ENCODE peak calls at places on chromosomes 1 and 21, in seven cellular contexts. U, H, G, W, B, E and F are unnamed samples.

GRCh38 chr21:42674351-42674940 is 21.0 kb downstream of the PDE9A start:
- DNase-seq in U (no peak), H (no peak), G (no peak), W (peak), B (peak), E (no peak), F (no peak)

GRCh38 chr1:150212070-150212469 is 23.8 kb downstream of the ANP32E start:
- DNase-seq in U (no peak), H (no peak), G (no peak), W (no peak), B (no peak), E (no peak), F (no peak)

GRCh38 chr1:83064589-83065242 is 934.2 kb downstream of the TTLL7 start:
- DNase-seq in U (no peak), H (no peak), G (no peak), W (no peak), B (peak), E (no peak), F (no peak)

GRCh38 chr1:225454733-225455132 is 26.9 kb upstream of the LBR start:
- DNase-seq in U (peak), H (peak), G (peak), W (peak), B (peak), E (peak), F (peak)

GRCh38 chr1:242568666-242569065 is 44.2 kb upstream of the PLD5 start:
- DNase-seq in U (no peak), H (no peak), G (no peak), W (no peak), B (no peak), E (no peak), F (no peak)

GRCh38 chr1:227793948-227794812 is 21.3 kb upstream of the PRSS38 start:
- DNase-seq in U (no peak), H (no peak), G (no peak), W (no peak), B (peak), E (no peak), F (no peak)

GRCh38 chr1:83764209-83764608 is 234.7 kb downstream of the TTLL7 start:
- DNase-seq in U (no peak), H (no peak), G (no peak), W (no peak), B (no peak), E (no peak), F (no peak)

GRCh38 chr21:38443110-38443509 is 55.2 kb downstream of the ERG start:
- DNase-seq in U (no peak), H (no peak), G (no peak), W (no peak), B (no peak), E (no peak), F (no peak)

GRCh38 chr1:199954701-199955100 is 72.8 kb upstream of the NR5A2 start:
- DNase-seq in U (no peak), H (peak), G (no peak), W (peak), B (no peak), E (no peak), F (no peak)

GRCh38 chr1:52348704-52349301 is 17.2 kb downstream of the CC2D1B start:
- DNase-seq in U (no peak), H (no peak), G (no peak), W (no peak), B (peak), E (no peak), F (peak)

GRCh38 chr1:110324667-110325066 is 14.5 kb upstream of the RBM15 start:
- DNase-seq in U (no peak), H (no peak), G (no peak), W (no peak), B (no peak), E (no peak), F (no peak)

GRCh38 chr1:56574794-56575193 is 4.6 kb downstream of the PLPP3 start:
- DNase-seq in U (no peak), H (no peak), G (no peak), W (no peak), B (no peak), E (no peak), F (no peak)

GRCh38 chr1:201511925-201512539 is 5.1 kb upstream of the CSRP1 start:
- DNase-seq in U (peak), H (no peak), G (no peak), W (peak), B (peak), E (no peak), F (peak)

GRCh38 chr21:41680444-41681335 is 86.2 kb downstream of the RIPK4 start:
- DNase-seq in U (no peak), H (no peak), G (no peak), W (no peak), B (no peak), E (peak), F (peak)

GRCh38 chr1:177571485-177572076 is 398.3 kb downstream of the SEC16B start:
- DNase-seq in U (no peak), H (no peak), G (no peak), W (no peak), B (no peak), E (no peak), F (no peak)

GRCh38 chr21:42768324-42769121 is 110.8 kb downstream of the WDR4 start:
- DNase-seq in U (no peak), H (no peak), G (no peak), W (no peak), B (no peak), E (no peak), F (no peak)

GRCh38 chr1:223556414-223557124 is 108.9 kb downstream of the CAPN8 start:
- DNase-seq in U (peak), H (peak), G (no peak), W (peak), B (no peak), E (peak), F (peak)

GRCh38 chr1:212760126-212760823 is 31.3 kb downstream of the NSL1 start:
- DNase-seq in U (no peak), H (no peak), G (no peak), W (peak), B (peak), E (no peak), F (no peak)

GRCh38 chr1:224182866-224183590 is at the start of gene DEGS1:
- DNase-seq in U (peak), H (peak), G (peak), W (peak), B (peak), E (no peak), F (peak)

DNA sequence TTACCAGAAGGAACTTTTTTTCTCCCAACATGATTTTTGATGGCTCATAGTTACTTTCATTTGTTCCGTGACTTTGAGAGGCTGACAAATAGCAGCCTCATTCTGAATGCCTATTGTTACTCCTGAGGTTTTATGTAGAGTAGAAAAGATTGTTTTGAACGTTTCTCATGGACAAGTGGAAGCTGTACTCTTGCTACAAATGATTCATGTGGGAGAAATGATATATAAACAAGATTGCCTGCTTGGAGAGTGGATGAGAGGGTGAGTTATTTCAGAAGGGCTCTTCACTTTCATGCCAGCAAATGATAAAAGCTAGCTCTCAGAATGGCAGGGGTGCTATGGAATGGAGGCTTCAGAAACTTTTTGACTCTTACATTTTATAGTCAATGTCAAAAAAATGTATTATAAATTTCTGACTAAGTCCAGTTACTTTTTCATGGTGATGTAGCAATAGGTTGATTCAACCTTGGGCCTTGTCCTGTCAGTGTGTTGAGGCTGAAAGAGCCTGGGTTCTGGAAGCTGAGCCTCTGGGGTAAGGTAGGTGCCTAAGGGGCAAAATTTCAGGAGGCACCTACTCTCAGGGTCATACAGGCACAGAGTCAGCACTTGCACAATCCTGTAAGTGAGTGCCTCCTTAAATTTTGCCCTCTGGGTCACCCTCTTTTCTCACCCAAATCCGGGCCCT is 19.4 kb downstream of the JUN start:
- DNase-seq in U (no peak), H (no peak), G (no peak), W (no peak), B (peak), E (no peak), F (no peak)
- H3K27ac ChIP-seq in U (no peak), H (no peak), G (no peak), W (peak), B (peak), E (no peak), F (no peak)

GRCh38 chr1:220089650-220090556 is at the start of gene BPNT1:
- DNase-seq in U (peak), H (peak), G (peak), W (peak), B (peak), E (peak), F (peak)
- H3K27ac ChIP-seq in U (peak), H (no peak), G (peak), W (peak), B (peak), E (peak), F (peak)

GRCh38 chr1:35575401-35575958 is 2.4 kb downstream of the TFAP2E start:
- DNase-seq in U (no peak), H (no peak), G (no peak), W (no peak), B (no peak), E (no peak), F (no peak)
- H3K27ac ChIP-seq in U (no peak), H (no peak), G (no peak), W (no peak), B (no peak), E (no peak), F (no peak)

GRCh38 chr1:91725961-91726704 is 159.8 kb downstream of the TGFBR3 start:
- DNase-seq in U (peak), H (no peak), G (no peak), W (peak), B (peak), E (no peak), F (no peak)

GRCh38 chr1:91724231-91724630 is 161.7 kb downstream of the TGFBR3 start:
- DNase-seq in U (no peak), H (no peak), G (no peak), W (no peak), B (no peak), E (no peak), F (no peak)

GRCh38 chr1:91727763-91728162 is 158.2 kb downstream of the TGFBR3 start:
- DNase-seq in U (no peak), H (no peak), G (no peak), W (no peak), B (no peak), E (no peak), F (no peak)

GRCh38 chr1:91720044-91720443 is 165.9 kb downstream of the TGFBR3 start:
- DNase-seq in U (no peak), H (no peak), G (no peak), W (no peak), B (no peak), E (no peak), F (no peak)

DNA sequence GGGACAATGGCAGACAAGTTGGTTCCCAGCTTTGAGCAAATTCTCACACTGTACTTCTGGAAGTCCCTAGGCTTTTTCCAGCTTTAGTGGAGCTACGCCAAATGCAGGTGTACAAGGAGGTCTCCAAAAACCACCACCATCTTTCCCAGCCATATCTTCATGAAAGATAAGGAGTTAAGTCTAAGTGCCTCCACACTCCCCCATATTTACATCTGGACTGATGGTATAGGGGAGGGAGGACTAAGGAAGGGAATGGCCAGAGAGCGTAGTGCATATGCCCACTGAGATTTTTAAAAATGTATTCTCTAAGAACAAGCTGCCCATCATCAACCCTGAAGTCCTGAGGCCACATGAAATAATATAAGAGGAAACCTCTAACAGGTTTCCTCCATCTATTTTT is 161.3 kb downstream of the TGFBR3 start:
- DNase-seq in U (no peak), H (no peak), G (no peak), W (no peak), B (no peak), E (no peak), F (no peak)
- H3K27ac ChIP-seq in U (peak), H (no peak), G (no peak), W (peak), B (no peak), E (no peak), F (no peak)